ENCODE peak calls at places on chromosomes 7 and 10, in five cellular contexts. U is WTC11, F is hepatocyte, S is activated gamma-delta T cell treated with Interleukin-2 at 50 U/mL for 16 hours, J is A549. Q is an unnamed sample.

GRCh38 chr7:42162560-42163325 is 74.3 kb downstream of the GLI3 start:
- DNase-seq in U (no peak), F (no peak), S (no peak), J (no peak), Q (no peak)

GRCh38 chr7:68697821-68698280 is 900.4 kb upstream of the AUTS2 start:
- DNase-seq in U (no peak), F (no peak), S (no peak), J (no peak), Q (no peak)

GRCh38 chr10:69677914-69678654 is 48.0 kb downstream of the FAM241B start:
- DNase-seq in U (no peak), F (peak; percentile 30), S (no peak), J (no peak), Q (no peak)

GRCh38 chr7:155951554-155952158 is 139.4 kb upstream of the SHH start:
- DNase-seq in U (no peak), F (peak; percentile 79), S (no peak), J (peak; percentile 99), Q (peak; percentile 96)

GRCh38 chr7:27921081-27921836 is 181.3 kb downstream of the TAX1BP1 start:
- DNase-seq in U (no peak), F (peak; percentile 84), S (no peak), J (peak; percentile 49), Q (peak; percentile 79)

GRCh38 chr7:138842111-138842510 is 44.1 kb upstream of the ATP6V0A4 start:
- DNase-seq in U (peak; percentile 36), F (peak; percentile 45), S (no peak), J (peak; percentile 15), Q (no peak)

GRCh38 chr10:121862624-121863023 is 65.2 kb downstream of the ATE1 start:
- DNase-seq in U (no peak), F (no peak), S (no peak), J (no peak), Q (no peak)

GRCh38 chr7:37052673-37053072 is 328.4 kb upstream of the AOAH start:
- DNase-seq in U (peak; percentile 81), F (peak; percentile 74), S (peak; percentile 10), J (no peak), Q (peak; percentile 67)

GRCh38 chr10:91707236-91707635 is 74.4 kb upstream of the PPP1R3C start:
- DNase-seq in U (no peak), F (no peak), S (no peak), J (no peak), Q (no peak)

GRCh38 chr7:81150951-81151361 is 232.1 kb upstream of the SEMA3C start:
- DNase-seq in U (no peak), F (no peak), S (no peak), J (no peak), Q (no peak)

GRCh38 chr7:73482746-73483145 is 39.3 kb downstream of the BAZ1B start:
- DNase-seq in U (no peak), F (no peak), S (no peak), J (no peak), Q (no peak)

GRCh38 chr10:60564475-60564874 is 174.8 kb upstream of the ANK3 start:
- DNase-seq in U (no peak), F (no peak), S (no peak), J (no peak), Q (no peak)

GRCh38 chr7:7576344-7576743 is 9.7 kb downstream of the MIOS start:
- DNase-seq in U (no peak), F (no peak), S (no peak), J (no peak), Q (no peak)

GRCh38 chr10:93876391-93876790 is 17.4 kb upstream of the SLC35G1 start:
- DNase-seq in U (no peak), F (no peak), S (no peak), J (no peak), Q (no peak)

GRCh38 chr10:132383751-132384181 is 13.2 kb upstream of the PWWP2B start:
- DNase-seq in U (no peak), F (no peak), S (no peak), J (no peak), Q (no peak)

GRCh38 chr10:11045995-11046394 is 28.3 kb downstream of the CELF2 start:
- DNase-seq in U (no peak), F (no peak), S (no peak), J (no peak), Q (no peak)

Q was measured in SW480.